ENCODE peak calls at places on chromosomes 11 and 22, in ten cellular contexts. H, P, B, Z, V, R, F, M, G and O are unnamed samples.

GRCh38 chr22:49933236-49933921 is 14.9 kb downstream of the CRELD2 start:
- DNase-seq in H (no peak), P (no peak), B (no peak), Z (no peak), V (no peak), R (no peak), F (no peak), M (no peak), G (no peak), O (no peak)

GRCh38 chr11:125583496-125583895 is 9.2 kb upstream of the STT3A start:
- DNase-seq in H (no peak), P (no peak), B (no peak), Z (no peak), V (no peak), R (no peak), F (no peak), M (no peak), G (no peak), O (no peak)

GRCh38 chr11:116190206-116190605 is 582.6 kb downstream of the BUD13 start:
- DNase-seq in H (no peak), P (no peak), B (no peak), Z (no peak), V (no peak), R (no peak), F (no peak), M (no peak), G (no peak), O (no peak)

GRCh38 chr11:71065794-71066193 is 186.6 kb downstream of the SHANK2 start:
- DNase-seq in H (no peak), P (no peak), B (no peak), Z (no peak), V (no peak), R (no peak), F (no peak), M (no peak), G (no peak), O (no peak)

GRCh38 chr11:126229782-126230540 is 18.4 kb downstream of the FAM118B start:
- DNase-seq in H (no peak), P (no peak), B (no peak), Z (no peak), V (no peak), R (no peak), F (no peak), M (peak; percentile 44), G (no peak), O (peak; percentile 2)

GRCh38 chr11:117796456-117797428 is at the start of gene DSCAML1:
- DNase-seq in H (peak; percentile 71), P (no peak), B (no peak), Z (no peak), V (no peak), R (no peak), F (peak; percentile 77), M (no peak), G (no peak), O (no peak)

GRCh38 chr11:69442012-69442806 is 39.3 kb upstream of the LINC01488 start:
- DNase-seq in H (no peak), P (no peak), B (no peak), Z (no peak), V (peak; percentile 53), R (no peak), F (no peak), M (no peak), G (no peak), O (peak; percentile 53)

GRCh38 chr11:34680206-34680605 is 59.3 kb downstream of the EHF start:
- DNase-seq in H (no peak), P (no peak), B (peak; percentile 17), Z (no peak), V (no peak), R (no peak), F (no peak), M (no peak), G (no peak), O (peak; percentile 70)

GRCh38 chr11:8011981-8012444 is 24.9 kb downstream of the EIF3F start:
- DNase-seq in H (no peak), P (no peak), B (no peak), Z (no peak), V (peak; percentile 24), R (no peak), F (no peak), M (peak; percentile 71), G (no peak), O (peak; percentile 96)

GRCh38 chr11:61871158-61871597 is 20.2 kb downstream of the FADS3 start:
- DNase-seq in H (peak; percentile 91), P (peak; percentile 54), B (peak; percentile 73), Z (peak; percentile 50), V (peak; percentile 78), R (peak; percentile 93), F (peak; percentile 89), M (peak; percentile 82), G (peak; percentile 44), O (peak; percentile 81)

GRCh38 chr11:31827458-31828206 is 16.5 kb upstream of the PAX6 start:
- DNase-seq in H (no peak), P (no peak), B (no peak), Z (no peak), V (no peak), R (no peak), F (no peak), M (no peak), G (no peak), O (no peak)

GRCh38 chr22:43094085-43094484 is 4.9 kb upstream of the TTLL1 start:
- DNase-seq in H (no peak), P (no peak), B (no peak), Z (peak; percentile 75), V (peak; percentile 70), R (peak; percentile 57), F (no peak), M (peak; percentile 16), G (no peak), O (peak; percentile 70)

GRCh38 chr22:36862251-36863242 is 1.7 kb downstream of the NCF4 start:
- DNase-seq in H (no peak), P (no peak), B (no peak), Z (no peak), V (no peak), R (no peak), F (no peak), M (no peak), G (no peak), O (no peak)

GRCh38 chr22:39151329-39151975 is 1.0 kb downstream of the CBX7 start:
- DNase-seq in H (no peak), P (no peak), B (no peak), Z (no peak), V (no peak), R (peak; percentile 28), F (no peak), M (no peak), G (no peak), O (no peak)

GRCh38 chr22:49505337-49506009 is 322.2 kb downstream of the BRD1 start:
- DNase-seq in H (no peak), P (no peak), B (no peak), Z (no peak), V (no peak), R (no peak), F (no peak), M (no peak), G (no peak), O (no peak)